ENCODE peak calls at places on chromosome 2, in seven cellular contexts. V is NCI-H2029; N is Peyer's patch; F is anterior cingulate cortex; Y is Ammon's horn; M is activated T-helper 1 cell treated with Interleukin-2 at 50 U/mL for 16 hours; B is stimulated activated CD4-positive, alpha-beta T cell treated with anti-CD3 and anti-CD28 coated beads, Interleukin-1b, Interleukin-23, amount 100 ng/mL, for 24 hours. J is an unnamed sample.

GRCh38 chr2:118153433-118153832 is 65.2 kb downstream of the INSIG2 start:
- DNase-seq in V (no peak), N (no peak), F (no peak), Y (no peak), M (no peak), B (no peak), J (no peak)

GRCh38 chr2:86396304-86396785 is 44.8 kb upstream of the KDM3A start:
- DNase-seq in V (peak), N (peak), F (peak), Y (peak), M (no peak), B (no peak), J (no peak)

GRCh38 chr2:219914577-219914976 is 287.1 kb downstream of the SLC4A3 start:
- DNase-seq in V (no peak), N (no peak), F (no peak), Y (no peak), M (no peak), B (no peak), J (no peak)

GRCh38 chr2:239677455-239678185 is 276.8 kb upstream of the HDAC4 start:
- DNase-seq in V (no peak), N (no peak), F (no peak), Y (no peak), M (no peak), B (no peak), J (no peak)

GRCh38 chr2:97713296-97714083 is at the start of gene ZAP70:
- DNase-seq in V (no peak), N (peak), F (no peak), Y (no peak), M (peak), B (peak), J (peak)

GRCh38 chr2:165772183-165772582 is 21.9 kb downstream of the GALNT3 start:
- DNase-seq in V (no peak), N (no peak), F (no peak), Y (no peak), M (no peak), B (no peak), J (no peak)

GRCh38 chr2:95314964-95315611 is 17.9 kb downstream of the KCNIP3 start:
- DNase-seq in V (no peak), N (peak), F (peak), Y (peak), M (no peak), B (no peak), J (no peak)

GRCh38 chr2:237670641-237671040 is 43.3 kb downstream of the LRRFIP1 start:
- DNase-seq in V (no peak), N (no peak), F (no peak), Y (no peak), M (no peak), B (no peak), J (no peak)

GRCh38 chr2:9780368-9781130 is 62.7 kb upstream of the TAF1B start:
- DNase-seq in V (no peak), N (no peak), F (no peak), Y (no peak), M (no peak), B (no peak), J (peak)

GRCh38 chr2:42493885-42494433 is at the start of gene KCNG3:
- DNase-seq in V (peak), N (peak), F (no peak), Y (peak), M (peak), B (peak), J (peak)